ENCODE peak calls at places on chromosomes 5 and 9, in five cellular contexts. W, R, P, Y and T are unnamed samples.

GRCh38 chr9:23826120-23826629 is at the start of gene ELAVL2:
- DNase-seq in P (peak), W (peak), R (peak), Y (no peak), T (peak)

GRCh38 chr5:134245101-134245604 is 19.3 kb upstream of the PPP2CA start:
- DNase-seq in W (no peak), P (no peak), R (no peak), Y (no peak), T (peak)

GRCh38 chr5:135031146-135031812 is 2.7 kb downstream of the PITX1 start:
- DNase-seq in Y (no peak), W (no peak), P (no peak), R (no peak), T (no peak)

GRCh38 chr9:87381050-87381711 is 116.5 kb upstream of the DAPK1 start:
- DNase-seq in P (no peak), W (no peak), Y (no peak), R (no peak), T (peak)

GRCh38 chr5:31209341-31209740 is 15.9 kb downstream of the CDH6 start:
- DNase-seq in P (no peak), Y (no peak), R (no peak), W (no peak), T (no peak)

GRCh38 chr9:131769361-131769760 is 29.5 kb upstream of the RAPGEF1 start:
- DNase-seq in R (no peak), W (peak), Y (no peak), P (no peak), T (no peak)

GRCh38 chr5:130032807-130033206 is 128.5 kb downstream of the CHSY3 start:
- DNase-seq in P (no peak), W (no peak), R (peak), Y (no peak), T (no peak)

GRCh38 chr9:3441197-3441816 is 84.5 kb downstream of the RFX3 start:
- DNase-seq in Y (peak), W (no peak), R (peak), P (peak), T (peak)

GRCh38 chr9:36086442-36086841 is 49.7 kb downstream of the RECK start:
- DNase-seq in Y (no peak), P (no peak), W (no peak), R (no peak), T (no peak)

GRCh38 chr5:1124181-1125029 is 12.5 kb upstream of the SLC12A7 start:
- DNase-seq in P (no peak), Y (no peak), R (no peak), W (peak), T (no peak)

GRCh38 chr9:99824378-99825157 is 2.9 kb downstream of the NR4A3 start:
- DNase-seq in W (peak), P (peak), Y (peak), R (no peak), T (peak)

GRCh38 chr9:121842612-121842978 is 191.2 kb downstream of the DAB2IP start:
- DNase-seq in W (no peak), P (no peak), R (no peak), Y (no peak), T (peak)

GRCh38 chr5:58582004-58582403 is 871 bp upstream of the RAB3C start:
- DNase-seq in Y (peak), W (peak), P (no peak), R (no peak), T (no peak)

GRCh38 chr9:102506391-102506790 is 488.7 kb upstream of the CYLC2 start:
- DNase-seq in R (no peak), P (no peak), Y (no peak), W (no peak), T (no peak)

GRCh38 chr9:126550891-126551351 is 62.8 kb upstream of the LMX1B start:
- DNase-seq in R (no peak), Y (no peak), P (no peak), W (no peak), T (no peak)

GRCh38 chr9:89522261-89522978 is 24.5 kb upstream of the SEMA4D start:
- DNase-seq in W (no peak), Y (no peak), R (peak), P (no peak), T (no peak)

GRCh38 chr5:79511945-79512493 is 1.9 kb downstream of the HOMER1 start:
- DNase-seq in R (no peak), W (no peak), Y (no peak), P (no peak), T (peak)

GRCh38 chr9:86751956-86752355 is 195.3 kb downstream of the GAS1 start:
- DNase-seq in W (no peak), Y (no peak), R (no peak), P (no peak), T (no peak)

GRCh38 chr5:79563247-79563590 is 49.0 kb upstream of the TENT2 start:
- DNase-seq in Y (no peak), R (no peak), P (no peak), W (no peak), T (no peak)

GRCh38 chr9:109264865-109265532 is 55.9 kb downstream of the EPB41L4B start:
- DNase-seq in R (no peak), P (no peak), W (no peak), Y (peak), T (no peak)

GRCh38 chr5:74540582-74540981 is 99.9 kb downstream of the ENC1 start:
- DNase-seq in P (no peak), R (no peak), Y (no peak), W (no peak), T (no peak)

GRCh38 chr9:8733096-8733954 is 933.7 kb upstream of the DMAC1 start:
- DNase-seq in Y (peak), R (peak), P (no peak), W (no peak), T (peak)

GRCh38 chr9:106916491-106917235 is 53.7 kb downstream of the ZNF462 start:
- DNase-seq in Y (peak), R (no peak), W (no peak), P (peak), T (peak)

GRCh38 chr9:127586537-127586936 is 25.5 kb upstream of the STXBP1 start:
- DNase-seq in R (peak), Y (peak), W (peak), P (peak), T (peak)

GRCh38 chr9:129142536-129142935 is 31.3 kb downstream of the PTPA start:
- DNase-seq in R (no peak), W (no peak), Y (no peak), P (no peak), T (no peak)

GRCh38 chr5:33524476-33524875 is 83.7 kb downstream of the TARS1 start:
- DNase-seq in R (no peak), Y (no peak), W (no peak), P (no peak), T (peak)

GRCh38 chr9:126376311-126376902 is 49.8 kb downstream of the MVB12B start:
- DNase-seq in R (no peak), P (no peak), W (no peak), Y (no peak), T (no peak)

GRCh38 chr9:14993061-14993800 is 83.0 kb upstream of the FREM1 start:
- DNase-seq in W (peak), R (peak), P (peak), Y (peak), T (peak)

GRCh38 chr9:129316281-129317030 is 138.4 kb upstream of the IER5L start:
- DNase-seq in R (peak), P (no peak), Y (no peak), W (peak), T (no peak)

GRCh38 chr5:118984602-118985001 is 3.7 kb downstream of the DTWD2 start:
- DNase-seq in R (no peak), Y (peak), W (no peak), P (no peak), T (peak)

GRCh38 chr9:76529667-76530066 is 70.7 kb downstream of the GCNT1 start:
- DNase-seq in W (no peak), P (no peak), R (no peak), Y (no peak), T (no peak)

GRCh38 chr9:974993-975739 is 1.3 kb upstream of the DMRT3 start:
- DNase-seq in W (no peak), R (no peak), Y (no peak), P (no peak), T (no peak)

GRCh38 chr9:112334319-112334828 is 955 bp upstream of the PTBP3 start:
- DNase-seq in Y (no peak), W (no peak), P (no peak), R (no peak), T (peak)
- TF ChIP-seq CTCF in Y (no peak), W (no peak), P (no peak), R (no peak), T (no peak)

DNA sequence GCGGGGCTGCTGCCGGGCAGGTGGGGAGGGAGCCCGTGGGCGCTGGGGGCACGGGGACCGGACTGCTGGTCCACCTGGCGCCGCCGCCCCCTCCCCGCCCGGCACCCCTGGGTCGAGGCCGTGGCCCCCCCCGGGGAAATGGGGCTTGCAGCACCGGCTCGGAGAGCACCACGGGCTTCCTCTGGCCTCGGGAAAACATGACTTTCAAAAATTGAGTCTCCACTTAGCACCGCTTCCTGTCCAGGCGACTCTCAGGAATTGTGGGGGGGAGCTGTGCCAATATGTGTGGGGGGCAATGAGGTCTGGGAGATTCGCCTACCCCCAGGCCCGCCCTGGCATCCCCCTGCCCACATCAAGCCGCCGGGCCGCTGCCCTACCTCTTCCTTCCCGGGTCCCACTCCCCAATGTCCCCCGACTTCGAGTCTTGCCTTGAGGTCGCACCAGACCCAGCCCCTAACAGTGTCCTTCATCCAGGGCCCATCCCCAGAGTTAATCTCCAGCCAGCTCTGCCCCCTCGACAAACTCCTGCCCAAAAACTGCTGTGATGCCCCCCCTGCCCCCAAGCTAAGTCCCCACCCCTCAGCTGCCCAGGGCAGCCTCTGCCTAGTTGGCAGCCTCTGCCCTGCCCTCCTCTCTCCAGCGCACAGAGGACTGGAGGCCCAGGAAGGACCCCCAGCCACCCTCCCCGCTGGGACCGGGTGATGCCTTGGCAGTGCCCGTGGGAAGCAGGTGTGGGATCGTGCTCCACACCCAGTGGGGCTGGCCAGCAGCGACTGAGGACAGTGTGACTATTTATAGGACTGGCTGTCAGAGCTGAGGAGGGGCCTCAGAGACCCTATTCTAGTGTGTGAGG is 3.9 kb downstream of the EGFL7 start:
- DNase-seq in W (no peak), Y (no peak), P (no peak), R (no peak), T (no peak)
- H3K4me3 ChIP-seq in W (peak), Y (peak), P (peak), R (peak), T (peak)

DNA sequence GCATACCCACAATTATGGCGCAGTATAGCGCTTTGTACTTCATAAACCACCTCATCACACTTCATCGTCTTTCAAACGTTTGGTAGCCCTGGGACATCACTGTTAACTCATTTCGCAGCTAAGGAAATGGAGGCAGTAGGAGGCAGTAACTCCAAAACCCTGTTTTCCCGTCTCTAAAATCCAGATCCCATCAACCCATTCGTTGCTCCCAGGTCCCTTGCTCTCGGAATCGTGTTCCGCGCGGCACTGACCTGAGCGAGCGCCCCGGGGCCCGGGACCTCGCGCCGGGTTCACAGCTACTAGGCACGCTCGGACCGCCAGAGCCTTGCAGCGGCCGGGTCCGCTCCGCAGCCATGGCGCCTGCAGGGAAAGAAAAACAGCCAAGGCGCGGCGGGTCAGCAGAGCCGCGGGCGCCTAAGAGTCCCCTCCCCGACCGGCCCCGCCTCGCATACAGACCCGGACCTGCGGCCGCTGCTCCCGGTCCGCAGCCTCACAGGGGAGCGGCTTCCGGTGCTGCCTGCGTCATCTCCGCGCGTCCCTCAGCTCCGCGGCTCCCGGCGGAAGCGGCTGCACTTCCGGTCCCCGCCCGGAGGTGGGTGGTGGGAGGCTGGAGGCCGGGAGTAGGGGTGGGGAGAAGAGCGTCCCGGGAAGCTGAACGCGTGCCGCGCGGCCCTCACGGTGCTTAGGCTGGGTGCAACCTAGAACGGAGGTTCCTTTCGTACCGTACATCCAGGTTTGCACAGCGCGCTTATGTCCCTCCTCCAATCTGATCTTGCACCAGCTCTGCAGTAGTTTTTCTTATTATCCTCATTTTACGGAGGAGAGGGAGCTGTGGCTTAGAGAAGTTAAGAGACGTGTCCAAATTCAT is at the start of gene FBXW2:
- DNase-seq in Y (peak), W (peak), P (peak), R (peak), T (peak)
- TF ChIP-seq CTCF in Y (no peak), W (no peak), P (no peak), R (peak), T (no peak)

DNA sequence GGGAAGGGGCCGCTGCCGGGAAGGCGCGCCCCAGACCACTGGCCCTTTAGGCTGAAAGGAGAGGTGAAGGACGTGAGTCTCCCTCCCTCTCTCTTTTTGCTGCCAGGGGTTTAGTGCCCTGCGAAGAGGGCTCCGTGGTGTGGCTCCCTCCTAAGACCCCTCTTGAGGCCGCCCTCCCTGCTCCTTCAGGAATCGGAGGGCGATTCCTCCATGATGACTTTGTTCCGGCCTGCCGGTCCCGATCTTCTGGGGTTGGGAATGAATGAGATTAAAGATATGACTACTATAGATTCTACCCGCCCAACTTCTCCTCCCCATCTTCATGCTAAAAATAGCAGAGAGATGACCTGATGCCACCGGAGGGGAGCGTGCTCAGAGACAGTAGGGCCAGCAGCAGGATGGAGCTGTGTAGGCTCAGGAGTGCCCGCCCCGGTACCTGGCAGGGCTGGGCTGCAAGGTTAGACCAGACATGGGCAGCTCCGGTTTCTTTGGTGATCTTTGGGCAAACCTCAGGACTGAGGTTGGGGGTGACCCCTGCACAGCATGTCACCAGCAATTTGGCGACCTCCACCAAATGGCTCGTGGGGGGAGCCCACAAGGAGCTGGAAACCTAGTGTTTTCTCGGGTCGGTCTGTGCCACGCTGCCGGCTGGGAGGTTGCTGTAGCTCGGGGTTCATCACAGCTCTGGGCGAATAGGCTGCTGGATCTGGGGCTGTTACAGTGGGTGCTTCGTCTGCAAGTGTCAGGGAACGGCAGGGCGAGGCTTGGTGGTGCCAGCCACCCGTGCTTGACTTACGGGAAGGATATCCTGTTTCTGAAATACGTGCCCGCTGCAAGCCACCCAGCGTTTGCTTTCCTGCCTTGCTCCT is 1.7 kb downstream of the OLFM1 start:
- DNase-seq in P (no peak), Y (peak), W (no peak), R (no peak), T (no peak)
- H3K4me3 ChIP-seq in P (no peak), Y (peak), W (no peak), R (peak), T (no peak)

GRCh38 chr5:14178671-14179211 is 35.6 kb downstream of the TRIO start:
- DNase-seq in P (no peak), R (no peak), W (no peak), Y (peak), T (peak)
- TF ChIP-seq CTCF in P (no peak), R (no peak), W (no peak), Y (no peak), T (no peak)

DNA sequence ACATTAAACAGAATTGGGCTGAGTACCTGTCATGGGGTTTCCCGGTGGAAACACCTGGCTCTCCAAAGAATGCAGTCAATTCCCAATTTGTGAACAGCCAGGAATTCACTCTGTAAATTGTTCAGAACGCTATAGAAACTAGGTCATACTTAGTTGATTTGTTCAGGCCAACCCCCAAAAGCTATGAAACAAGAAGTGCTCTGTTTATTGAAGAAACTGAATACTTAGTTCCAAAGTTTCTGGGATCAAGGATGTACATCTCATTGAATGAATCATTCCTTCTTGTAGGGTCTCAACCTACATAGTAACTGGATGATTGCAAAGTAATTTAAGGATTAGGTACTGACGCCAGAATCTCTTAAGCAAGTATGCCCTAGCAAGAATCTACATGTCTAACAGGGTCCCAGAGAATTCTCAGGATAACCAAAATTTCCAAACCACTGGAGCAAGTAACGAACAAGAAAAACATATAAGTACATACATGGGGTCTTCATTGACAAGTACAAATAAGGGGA is 659 bp upstream of the TUSC1 start:
- DNase-seq in W (no peak), Y (no peak), R (no peak), P (no peak), T (no peak)
- H3K4me3 ChIP-seq in W (peak), Y (no peak), R (peak), P (peak), T (peak)

DNA sequence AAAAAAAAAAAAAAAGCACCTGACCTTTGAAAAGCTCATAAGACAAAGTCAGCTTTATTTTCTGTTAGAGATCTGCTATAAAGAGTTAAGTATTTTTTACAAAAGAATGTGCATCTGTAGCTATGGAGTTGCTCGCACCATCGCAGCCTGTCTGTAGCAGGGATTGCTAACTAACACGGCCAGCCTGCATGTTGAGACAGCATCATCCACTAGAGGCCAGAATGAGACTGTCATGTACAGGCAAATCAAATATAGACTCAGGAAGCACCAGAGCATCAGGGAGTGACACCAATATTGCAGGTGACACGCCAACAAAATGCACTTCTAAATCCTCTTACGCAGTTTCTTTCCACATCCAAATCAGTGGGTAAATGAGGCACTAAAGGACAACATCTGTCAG is 136.3 kb upstream of the RASEF start:
- DNase-seq in Y (peak), R (peak), W (no peak), P (peak), T (peak)
- TF ChIP-seq CTCF in Y (peak), R (peak), W (peak), P (peak), T (peak)

GRCh38 chr9:133125706-133126696 is 5.0 kb upstream of the RALGDS start:
- DNase-seq in W (no peak), Y (no peak), R (peak), P (no peak), T (peak)
- H3K4me3 ChIP-seq in W (no peak), Y (no peak), R (peak), P (no peak), T (no peak)